ENCODE peak calls at places on chromosome 3, in six cellular contexts. V is GM23338, Y is SK-N-SH, D is esophagus muscularis mucosa, M is HCT116, W is K562. E is an unnamed sample. For H3K27me3 and H3K4me1, the result is how much of the 10 kb centered on the place peaks cover.

GRCh38 chr3:149291178-149291577 is 42.3 kb downstream of the TM4SF18 start:
- DNase-seq in W (peak), M (no peak), V (peak), D (peak), Y (peak), E (no peak)

GRCh38 chr3:148466143-148466542 is 231.6 kb upstream of the AGTR1 start:
- DNase-seq in Y (no peak), M (no peak), D (no peak), V (peak), W (no peak), E (no peak)

GRCh38 chr3:45917146-45917885 is 25.9 kb upstream of the CXCR6 start:
- DNase-seq in M (no peak), W (no peak), Y (no peak), V (no peak), D (no peak), E (no peak)

GRCh38 chr3:6367171-6367570 is 493.7 kb upstream of the GRM7 start:
- DNase-seq in V (no peak), Y (no peak), M (no peak), W (no peak), D (no peak), E (no peak)

GRCh38 chr3:61903931-61904657 is 342.7 kb downstream of the PTPRG start:
- DNase-seq in V (no peak), Y (no peak), W (no peak), M (no peak), D (no peak), E (peak)

GRCh38 chr3:32733631-32734229 is 48.7 kb downstream of the CNOT10 start:
- DNase-seq in Y (peak), V (peak), D (no peak), W (peak), M (peak), E (no peak)

GRCh38 chr3:125203731-125204130 is 8.8 kb downstream of the SLC12A8 start:
- DNase-seq in V (no peak), Y (no peak), D (no peak), M (no peak), W (no peak), E (no peak)

GRCh38 chr3:162117961-162118360 is 621.4 kb downstream of the OTOL1 start:
- DNase-seq in M (no peak), V (no peak), D (no peak), W (no peak), Y (no peak), E (no peak)

GRCh38 chr3:115875460-115875859 is 252.2 kb downstream of the GAP43 start:
- DNase-seq in M (no peak), D (no peak), V (no peak), Y (no peak), W (no peak), E (no peak)

GRCh38 chr3:49785565-49786356 is 581 bp downstream of the IP6K1 start:
- DNase-seq in V (peak), D (peak), Y (peak), M (no peak), W (no peak), E (peak)

GRCh38 chr3:64011685-64012084 is 11.6 kb downstream of the PSMD6 start:
- DNase-seq in D (no peak), Y (no peak), V (no peak), M (no peak), W (peak), E (no peak)

GRCh38 chr3:191740712-191741111 is 279.7 kb downstream of the PYDC2 start:
- DNase-seq in D (no peak), W (no peak), M (no peak), V (no peak), Y (no peak), E (no peak)

GRCh38 chr3:87333393-87333892 is 57.1 kb upstream of the POU1F1 start:
- DNase-seq in W (no peak), M (peak), D (no peak), Y (no peak), V (no peak), E (no peak)

GRCh38 chr3:27319847-27320526 is 49.2 kb downstream of the NEK10 start:
- DNase-seq in M (no peak), Y (no peak), V (no peak), W (no peak), D (no peak), E (peak)

GRCh38 chr3:153901991-153902390 is 219.2 kb upstream of the ARHGEF26 start:
- DNase-seq in D (no peak), W (no peak), M (no peak), V (no peak), Y (no peak), E (no peak)

GRCh38 chr3:185658504-185658912 is 72.4 kb downstream of the SENP2 start:
- DNase-seq in D (peak), Y (no peak), V (no peak), W (no peak), M (no peak), E (peak)

GRCh38 chr3:47365213-47366153 is 15.3 kb upstream of the PTPN23 start:
- DNase-seq in Y (no peak), V (no peak), M (no peak), W (no peak), D (no peak), E (peak)

GRCh38 chr3:47367631-47368030 is 13.2 kb upstream of the PTPN23 start:
- DNase-seq in M (no peak), W (no peak), Y (no peak), D (no peak), V (no peak), E (no peak)

GRCh38 chr3:47366833-47367232 is 14.0 kb upstream of the PTPN23 start:
- DNase-seq in Y (no peak), V (no peak), W (no peak), D (no peak), M (no peak), E (no peak)

GRCh38 chr3:47359283-47359682 is 21.5 kb upstream of the PTPN23 start:
- DNase-seq in W (no peak), M (no peak), D (no peak), V (no peak), Y (no peak), E (no peak)

GRCh38 chr3:47362704-47363103 is 18.1 kb upstream of the PTPN23 start:
- DNase-seq in Y (no peak), M (no peak), V (no peak), W (no peak), D (no peak), E (no peak)
- TF ChIP-seq POLR2AphosphoS5 in Y (no peak), M (no peak), V (no peak), W (no peak), D (no peak), E (no peak)

GRCh38 chr3:130992344-130992743 is 34.3 kb downstream of the ASTE1 start:
- DNase-seq in V (no peak), M (no peak), D (no peak), Y (no peak), W (no peak), E (no peak)

DNA sequence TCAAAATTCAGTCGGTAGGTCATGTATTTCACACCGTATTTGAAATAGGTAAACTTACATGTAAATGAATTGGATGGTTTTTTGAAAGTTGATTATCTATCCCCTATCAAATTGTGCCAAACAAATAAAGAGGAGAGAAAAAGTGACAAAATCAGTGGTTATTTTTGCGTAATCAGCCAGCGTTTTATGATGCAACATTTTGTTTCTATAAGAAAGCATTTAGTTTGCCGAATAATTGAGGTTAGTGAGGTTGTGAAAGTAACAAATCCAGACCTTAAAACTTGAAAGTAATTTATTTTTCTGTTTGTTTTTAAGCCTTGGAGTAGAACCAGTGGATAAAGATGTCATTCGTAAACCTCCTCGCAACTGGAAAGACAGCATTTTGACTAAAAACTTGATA is 29.3 kb downstream of the ASTE1 start:
- DNase-seq in D (no peak), M (no peak), Y (no peak), W (no peak), V (no peak), E (no peak)
- H3K27me3 ChIP-seq in D (under half), M (under half), Y (under half), W (under half), V (under half), E (under half)

GRCh38 chr3:195897081-195897852 is 11.1 kb downstream of the TNK2 start:
- DNase-seq in W (peak), M (no peak), Y (peak), D (no peak), V (no peak), E (peak)
- H3K4me1 ChIP-seq in W (half or more), M (under half), Y (under half), D (half or more), V (under half), E (under half)

GRCh38 chr3:105365536-105366301 is 990 bp upstream of the ALCAM start:
- DNase-seq in D (no peak), M (no peak), V (peak), Y (peak), W (no peak), E (peak)

GRCh38 chr3:105364113-105364512 is 2.6 kb upstream of the ALCAM start:
- DNase-seq in Y (no peak), V (no peak), W (no peak), M (no peak), D (no peak), E (no peak)

GRCh38 chr3:105365171-105365535 is 1.6 kb upstream of the ALCAM start:
- DNase-seq in W (no peak), V (peak), Y (no peak), D (no peak), M (no peak), E (no peak)

GRCh38 chr3:105359098-105359762 is 7.5 kb upstream of the ALCAM start:
- DNase-seq in W (no peak), Y (no peak), D (no peak), V (no peak), M (no peak), E (no peak)

DNA sequence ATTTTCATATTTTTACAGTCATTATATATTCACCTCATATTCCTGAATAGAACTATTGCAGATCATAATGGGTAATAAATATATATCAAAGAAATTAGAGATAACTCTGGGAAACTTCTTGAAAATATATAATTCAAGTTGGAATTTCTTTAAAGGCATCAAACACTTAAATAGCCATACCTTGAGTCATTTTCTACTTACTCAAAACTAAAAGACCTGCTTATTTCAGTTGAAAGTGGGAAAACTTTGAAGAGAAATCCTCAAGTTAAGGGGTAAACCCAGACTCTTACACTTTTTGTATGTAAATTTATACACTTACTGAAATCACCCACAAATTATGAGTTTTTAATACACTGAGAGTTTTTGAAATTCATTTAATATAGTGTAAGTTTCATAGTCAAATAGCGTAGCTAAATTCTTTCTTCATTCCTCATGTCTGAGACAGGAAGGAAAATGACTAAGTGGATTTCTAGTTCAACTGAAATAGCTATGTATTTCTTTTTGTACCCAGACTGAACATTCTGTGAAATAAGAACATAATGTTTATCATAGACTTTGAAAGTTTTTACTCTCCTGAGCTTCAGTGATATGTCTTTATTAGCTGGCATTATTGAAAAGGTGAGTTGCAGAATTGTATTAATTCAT is 4.6 kb upstream of the ALCAM start:
- DNase-seq in M (no peak), D (no peak), V (no peak), Y (no peak), W (no peak), E (no peak)
- TF ChIP-seq POLR2AphosphoS5 in M (no peak), D (no peak), V (no peak), Y (no peak), W (no peak), E (no peak)

DNA sequence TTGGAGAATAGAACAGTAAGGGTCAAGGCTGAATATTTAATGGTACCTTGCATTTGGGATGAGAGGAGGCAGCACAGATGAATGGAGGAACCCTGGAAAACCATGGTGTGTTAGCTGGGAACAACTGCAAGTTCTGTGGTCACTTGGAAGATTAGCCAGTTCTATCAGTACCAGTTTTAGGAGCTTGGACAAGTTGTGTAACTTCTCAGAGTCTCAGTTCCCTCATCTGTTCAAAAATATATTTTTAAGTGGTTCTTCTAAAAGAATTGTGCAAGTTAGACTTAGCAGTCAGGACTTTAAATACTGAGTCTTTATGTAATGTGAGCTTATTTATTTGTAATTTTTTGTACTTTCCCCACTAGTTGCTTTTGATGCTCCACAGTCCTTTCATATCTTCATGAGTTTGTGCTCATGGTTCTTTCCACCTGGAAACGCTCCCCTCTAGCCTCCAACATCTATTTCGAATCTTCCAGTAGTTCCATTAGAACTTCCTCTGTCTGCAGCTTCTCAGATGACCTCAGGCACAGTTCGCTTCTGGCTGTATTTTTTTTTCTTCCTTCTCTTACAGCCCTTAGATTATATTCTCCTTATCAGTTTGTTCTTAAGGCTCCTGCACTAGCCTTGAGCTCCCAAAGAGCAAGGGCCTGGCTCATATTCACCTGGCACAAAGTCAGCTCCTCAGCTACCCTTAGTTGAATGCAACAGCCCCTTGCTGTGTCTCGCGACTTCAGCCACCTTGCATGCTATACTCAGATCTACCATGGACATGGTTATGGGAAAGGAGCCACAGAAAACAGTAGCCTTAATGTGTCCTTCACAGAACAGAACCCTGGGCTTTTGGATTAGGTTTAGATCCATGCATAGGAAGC is 27.1 kb downstream of the ITPR1 start:
- DNase-seq in W (no peak), M (no peak), D (no peak), V (no peak), Y (no peak), E (no peak)
- H3K27me3 ChIP-seq in W (under half), M (under half), D (under half), V (under half), Y (under half), E (under half)

GRCh38 chr3:188295876-188296275 is 141.9 kb downstream of the LPP start:
- DNase-seq in D (no peak), M (no peak), V (no peak), W (no peak), Y (no peak), E (no peak)

GRCh38 chr3:188298585-188298984 is 144.6 kb downstream of the LPP start:
- DNase-seq in M (no peak), Y (no peak), D (no peak), V (no peak), W (no peak), E (no peak)

GRCh38 chr3:188294823-188295487 is 141.0 kb downstream of the LPP start:
- DNase-seq in M (peak), Y (no peak), W (no peak), D (no peak), V (no peak), E (no peak)

GRCh38 chr3:188299068-188299467 is 145.1 kb downstream of the LPP start:
- DNase-seq in W (no peak), D (no peak), Y (no peak), V (no peak), M (no peak), E (no peak)

DNA sequence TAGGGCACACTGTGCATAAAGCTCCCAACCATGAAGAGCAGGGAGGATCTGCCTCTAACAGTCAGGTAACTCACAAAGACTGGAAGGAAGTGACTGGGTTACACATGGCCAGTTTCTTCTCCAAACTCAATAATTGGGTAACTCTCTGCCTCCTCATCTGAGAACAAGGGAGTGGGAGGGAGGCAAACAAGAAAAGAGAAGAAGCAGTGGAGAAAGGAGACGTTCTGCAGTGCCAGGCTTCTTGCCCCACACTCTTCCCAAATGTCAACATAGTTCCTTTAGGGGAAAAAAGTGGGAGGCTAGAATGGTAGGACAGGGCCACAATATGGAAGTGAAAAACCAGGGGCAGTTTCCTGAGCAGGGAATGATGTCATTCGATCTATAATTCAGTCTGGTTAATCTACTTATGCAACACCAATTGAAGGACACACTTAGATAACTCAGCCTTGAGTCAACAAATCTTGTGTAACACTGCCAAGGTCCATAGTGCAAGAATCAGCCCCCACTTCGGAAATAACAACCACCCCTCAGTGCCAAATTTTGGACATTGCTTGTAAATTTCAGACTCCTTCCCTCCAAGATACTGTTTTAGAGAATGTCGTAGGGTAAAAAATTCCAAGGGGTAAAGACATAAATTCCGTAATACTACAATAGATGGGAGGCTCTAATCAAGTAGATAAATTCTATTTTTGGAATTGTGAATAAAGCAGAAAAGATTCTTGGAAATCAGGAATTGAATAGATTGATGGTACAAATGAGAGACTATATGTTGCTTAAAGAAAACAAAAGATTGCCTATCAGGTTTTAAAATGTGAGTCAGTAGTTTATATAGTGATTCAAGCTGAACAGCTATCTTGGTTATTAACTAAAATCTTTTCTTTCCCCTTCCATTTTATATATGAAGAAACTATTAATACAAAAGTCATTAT is 143.1 kb downstream of the LPP start:
- DNase-seq in M (no peak), W (no peak), D (no peak), Y (no peak), V (no peak), E (no peak)
- H3K4me1 ChIP-seq in M (half or more), W (under half), D (half or more), Y (half or more), V (under half), E (half or more)

GRCh38 chr3:177813322-177813721 is 616.0 kb upstream of the TBL1XR1 start:
- DNase-seq in V (no peak), W (no peak), M (no peak), D (no peak), Y (no peak), E (peak)
- TF ChIP-seq POLR2AphosphoS5 in V (no peak), W (no peak), M (no peak), D (peak), Y (no peak), E (peak)

DNA sequence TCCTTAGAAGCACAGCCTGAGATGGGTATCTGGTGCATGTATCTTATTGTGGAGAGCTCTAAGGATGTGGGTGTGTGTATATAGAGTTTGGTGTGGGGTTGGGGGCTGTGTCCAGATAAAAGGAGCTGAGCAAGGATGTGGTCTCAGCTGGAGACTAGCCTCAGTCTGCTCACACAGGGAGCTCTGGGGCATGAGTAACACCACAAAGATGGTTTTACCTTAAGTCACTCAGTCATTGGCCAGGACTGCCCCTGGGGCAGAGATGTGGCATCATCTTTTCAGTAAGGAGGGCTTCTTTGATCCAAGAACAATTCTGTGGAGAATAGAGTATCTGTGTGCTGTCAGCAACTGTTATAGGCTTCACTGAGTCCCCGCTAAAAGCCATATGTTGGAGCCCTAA is 163.4 kb upstream of the NUDT16 start:
- DNase-seq in D (no peak), W (no peak), V (no peak), M (no peak), Y (no peak), E (no peak)
- H3K27me3 ChIP-seq in D (under half), W (under half), V (under half), M (under half), Y (under half), E (under half)